ENCODE peak calls at places on chromosome 2, in nine cellular contexts. X, A, V, M, G, Y, R, O and U are unnamed samples.

GRCh38 chr2:7358865-7359264 is 441.7 kb downstream of the RNF144A start:
- DNase-seq in A (no peak), M (no peak), V (no peak), X (no peak), O (no peak), R (no peak), Y (no peak), G (no peak), U (peak; percentile 8)

GRCh38 chr2:23028106-23028505 is 356.9 kb upstream of the KLHL29 start:
- DNase-seq in Y (no peak), R (no peak), V (no peak), A (no peak), O (no peak), G (no peak), X (no peak), M (no peak), U (no peak)

GRCh38 chr2:229220254-229220653 is 50.8 kb downstream of the PID1 start:
- DNase-seq in M (no peak), X (no peak), V (no peak), A (no peak), G (no peak), Y (no peak), R (no peak), O (no peak), U (no peak)

GRCh38 chr2:73259704-73260337 is 24.5 kb downstream of the FBXO41 start:
- DNase-seq in Y (no peak), X (no peak), V (no peak), R (no peak), A (no peak), O (no peak), G (no peak), M (no peak), U (no peak)

GRCh38 chr2:106009096-106009495 is 185.0 kb downstream of the UXS1 start:
- DNase-seq in G (no peak), V (no peak), X (no peak), Y (no peak), R (no peak), O (no peak), M (no peak), A (no peak), U (no peak)

GRCh38 chr2:125680809-125681208 is 975.1 kb upstream of the GYPC start:
- DNase-seq in M (no peak), O (no peak), A (no peak), R (no peak), V (no peak), G (no peak), Y (no peak), X (no peak), U (no peak)

GRCh38 chr2:188142088-188142487 is 149.6 kb upstream of the GULP1 start:
- DNase-seq in G (no peak), V (no peak), Y (no peak), X (no peak), M (no peak), R (no peak), O (no peak), A (no peak), U (no peak)

GRCh38 chr2:127083819-127084503 is 23.0 kb downstream of the BIN1 start:
- DNase-seq in X (peak; percentile 97), Y (peak; percentile 90), V (peak; percentile 98), M (peak; percentile 74), A (peak; percentile 87), G (peak; percentile 89), R (no peak), O (peak; percentile 90), U (no peak)

GRCh38 chr2:46187112-46187618 is 110.0 kb upstream of the EPAS1 start:
- DNase-seq in A (peak; percentile 80), O (no peak), X (peak; percentile 47), G (no peak), V (peak; percentile 49), M (peak; percentile 73), R (no peak), Y (no peak), U (no peak)

GRCh38 chr2:151999058-151999457 is 99.8 kb downstream of the CACNB4 start:
- DNase-seq in O (no peak), Y (peak; percentile 23), M (peak; percentile 28), X (no peak), G (peak; percentile 58), A (no peak), V (peak; percentile 18), R (peak; percentile 62), U (peak; percentile 64)

GRCh38 chr2:177397501-177398289 is 5.1 kb downstream of the AGPS start:
- DNase-seq in X (peak; percentile 58), R (no peak), V (peak; percentile 98), Y (no peak), M (peak; percentile 96), A (peak; percentile 31), O (no peak), G (no peak), U (no peak)

GRCh38 chr2:215367647-215368492 is 56.0 kb downstream of the ATIC start:
- DNase-seq in V (peak; percentile 74), M (peak; percentile 86), R (no peak), Y (no peak), G (no peak), O (no peak), A (peak; percentile 15), X (no peak), U (no peak)

GRCh38 chr2:122300758-122301157 is 545.3 kb downstream of the TSN start:
- DNase-seq in G (no peak), M (no peak), V (no peak), R (no peak), Y (no peak), X (no peak), O (no peak), A (no peak), U (no peak)

GRCh38 chr2:239025081-239025801 is 177.4 kb downstream of the TWIST2 start:
- DNase-seq in G (no peak), O (peak; percentile 61), X (no peak), V (peak; percentile 81), Y (peak; percentile 49), M (peak; percentile 68), A (no peak), R (no peak), U (no peak)

GRCh38 chr2:26682155-26682554 is 10.4 kb upstream of the KCNK3 start:
- DNase-seq in G (no peak), A (no peak), Y (no peak), M (no peak), O (peak; percentile 69), V (no peak), X (no peak), R (no peak), U (no peak)

GRCh38 chr2:100554788-100555407 is 7.9 kb upstream of the PDCL3 start:
- DNase-seq in R (no peak), G (no peak), X (no peak), Y (no peak), A (no peak), M (no peak), V (no peak), O (no peak), U (no peak)

GRCh38 chr2:65554765-65555561 is 122.6 kb upstream of the SPRED2 start:
- DNase-seq in V (no peak), X (no peak), R (no peak), A (no peak), Y (no peak), G (no peak), M (peak; percentile 45), O (peak; percentile 41), U (no peak)

GRCh38 chr2:25411281-25411680 is 69.6 kb upstream of the DNMT3A start:
- DNase-seq in M (no peak), Y (no peak), X (no peak), A (no peak), V (no peak), O (no peak), R (no peak), G (no peak), U (no peak)

GRCh38 chr2:31230751-31231150 is 3.2 kb upstream of the EHD3 start:
- DNase-seq in R (no peak), X (no peak), A (no peak), M (no peak), Y (no peak), O (no peak), G (no peak), V (no peak), U (no peak)
- TF ChIP-seq CTCF in R (no peak), X (no peak), A (no peak), M (peak; percentile 9), Y (no peak), O (no peak), G (no peak), V (no peak), U (no peak)

DNA sequence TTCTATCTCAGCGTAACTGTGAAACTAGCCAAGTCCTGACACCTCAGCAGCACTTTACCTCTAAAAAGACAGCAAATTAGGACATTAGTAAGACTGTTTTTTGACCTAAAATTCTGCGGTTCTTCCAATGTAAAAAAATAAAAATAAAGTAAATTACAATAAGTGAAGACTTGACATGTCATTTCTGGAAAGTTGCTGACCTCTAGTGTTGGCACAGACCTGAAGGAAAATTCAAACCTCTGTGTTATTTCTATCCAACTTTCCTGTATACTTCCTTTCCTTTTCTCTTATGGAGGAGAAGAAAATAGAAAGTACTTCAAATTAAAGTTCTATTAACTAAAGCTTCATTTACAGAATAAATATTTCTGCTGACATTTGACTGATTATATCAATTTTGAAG is 110.6 kb downstream of the TMEM182 start:
- DNase-seq in O (no peak), M (no peak), X (no peak), R (peak; percentile 4), Y (no peak), G (no peak), A (no peak), V (no peak), U (no peak)
- TF ChIP-seq CTCF in O (no peak), M (peak; percentile 10), X (no peak), R (peak; percentile 1), Y (no peak), G (no peak), A (no peak), V (no peak), U (no peak)

GRCh38 chr2:12547771-12548170 is 169.0 kb upstream of the TRIB2 start:
- DNase-seq in R (no peak), G (no peak), X (no peak), O (no peak), A (no peak), M (no peak), Y (no peak), V (no peak), U (no peak)
- TF ChIP-seq CTCF in R (peak; percentile 35), G (no peak), X (no peak), O (no peak), A (no peak), M (peak; percentile 36), Y (no peak), V (no peak), U (no peak)

DNA sequence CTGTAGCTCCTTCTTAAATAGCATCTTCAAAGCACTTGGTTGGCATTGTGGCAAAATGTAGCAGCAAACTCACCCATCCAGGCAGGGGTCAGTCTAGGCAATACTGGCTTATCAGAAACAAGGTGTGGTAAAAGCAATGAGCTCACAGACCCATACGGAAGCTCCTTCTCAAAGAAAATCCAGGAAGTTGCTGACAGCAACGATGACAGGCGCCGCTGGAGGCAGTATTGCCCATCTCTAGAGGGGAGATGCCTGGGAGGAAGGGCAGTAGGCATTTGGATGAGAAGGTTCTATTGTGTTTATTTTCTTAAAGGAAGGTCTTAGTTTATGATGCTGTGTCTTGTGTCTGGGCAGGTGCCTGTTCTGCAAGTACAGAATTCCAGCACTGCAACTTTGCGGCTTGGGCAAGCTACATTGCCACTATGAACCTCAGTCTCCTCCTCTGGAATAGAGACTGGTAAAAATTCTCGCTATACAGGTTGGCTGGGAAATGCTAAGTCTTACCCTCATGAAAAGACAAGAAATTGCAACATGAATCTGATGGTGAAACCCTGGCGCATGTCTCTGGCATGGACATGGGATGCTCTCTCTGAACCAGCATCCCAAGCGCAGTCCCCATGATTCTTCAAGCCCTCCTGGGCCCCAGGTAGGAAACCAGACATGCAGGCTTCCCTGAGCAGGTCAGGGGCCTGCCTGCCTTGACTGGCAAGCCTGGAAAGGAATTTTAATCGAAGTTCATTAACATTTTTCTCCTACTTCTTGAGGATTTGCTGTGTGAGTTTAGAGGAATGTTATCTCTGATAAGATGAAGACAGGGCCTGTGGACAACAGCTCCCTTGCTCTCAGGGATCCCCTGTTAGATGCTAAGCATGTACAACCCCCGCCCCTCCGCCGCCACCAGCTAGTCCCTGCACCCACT is 156.0 kb downstream of the TFCP2L1 start:
- DNase-seq in R (peak; percentile 48), A (no peak), V (no peak), M (no peak), G (peak; percentile 60), Y (no peak), O (peak; percentile 63), X (no peak), U (peak; percentile 61)
- TF ChIP-seq CTCF in R (peak; percentile 90), A (peak; percentile 34), V (peak; percentile 64), M (peak; percentile 70), G (peak; percentile 5), Y (no peak), O (peak; percentile 20), X (no peak), U (peak; percentile 67)